ENCODE peak calls at places on chromosomes 4 and X, in ten cellular contexts. One of them, this sample, is unnamed.

GRCh38 chrX:98380556-98380955 is 1496.8 kb downstream of the RPA4 start:
- DNase-seq in tibial nerve: no peak
- DNase-seq in body of pancreas: no peak
- DNase-seq in heart left ventricle: no peak
- DNase-seq in upper lobe of left lung: no peak
- DNase-seq in endothelial cell of umbilical vein: no peak
- DNase-seq in right lobe of liver: no peak
- DNase-seq in breast epithelium: no peak
- DNase-seq in esophagus squamous epithelium: no peak
- DNase-seq in uterus: no peak
- DNase-seq in this sample: no peak

GRCh38 chr4:113013746-113014145 is 35.7 kb upstream of the ANK2 start:
- DNase-seq in tibial nerve: no peak
- DNase-seq in body of pancreas: no peak
- DNase-seq in heart left ventricle: no peak
- DNase-seq in upper lobe of left lung: no peak
- DNase-seq in endothelial cell of umbilical vein: no peak
- DNase-seq in right lobe of liver: no peak
- DNase-seq in breast epithelium: no peak
- DNase-seq in esophagus squamous epithelium: no peak
- DNase-seq in uterus: no peak
- DNase-seq in this sample: no peak

GRCh38 chr4:106773106-106773905 is 262.8 kb downstream of the DKK2 start:
- DNase-seq in tibial nerve: no peak
- DNase-seq in body of pancreas: no peak
- DNase-seq in heart left ventricle: no peak
- DNase-seq in upper lobe of left lung: no peak
- DNase-seq in endothelial cell of umbilical vein: no peak
- DNase-seq in right lobe of liver: no peak
- DNase-seq in breast epithelium: no peak
- DNase-seq in esophagus squamous epithelium: no peak
- DNase-seq in uterus: no peak
- DNase-seq in this sample: no peak

GRCh38 chr4:113499696-113500095 is 261.8 kb downstream of the CAMK2D start:
- DNase-seq in tibial nerve: no peak
- DNase-seq in body of pancreas: no peak
- DNase-seq in heart left ventricle: no peak
- DNase-seq in upper lobe of left lung: no peak
- DNase-seq in endothelial cell of umbilical vein: no peak
- DNase-seq in right lobe of liver: no peak
- DNase-seq in breast epithelium: no peak
- DNase-seq in esophagus squamous epithelium: no peak
- DNase-seq in uterus: no peak
- DNase-seq in this sample: no peak

GRCh38 chr4:165293927-165294649 is 33.4 kb upstream of the MSMO1 start:
- DNase-seq in tibial nerve: no peak
- DNase-seq in body of pancreas: no peak
- DNase-seq in heart left ventricle: no peak
- DNase-seq in upper lobe of left lung: no peak
- DNase-seq in endothelial cell of umbilical vein: no peak
- DNase-seq in right lobe of liver: no peak
- DNase-seq in breast epithelium: no peak
- DNase-seq in esophagus squamous epithelium: no peak
- DNase-seq in uterus: no peak
- DNase-seq in this sample: no peak

GRCh38 chr4:173509031-173510001 is 20.7 kb downstream of the HAND2 start:
- DNase-seq in tibial nerve: no peak
- DNase-seq in body of pancreas: no peak
- DNase-seq in heart left ventricle: peak
- DNase-seq in upper lobe of left lung: peak
- DNase-seq in endothelial cell of umbilical vein: no peak
- DNase-seq in right lobe of liver: no peak
- DNase-seq in breast epithelium: no peak
- DNase-seq in esophagus squamous epithelium: no peak
- DNase-seq in uterus: peak
- DNase-seq in this sample: no peak

GRCh38 chrX:118526149-118526548 is 30.5 kb downstream of the DOCK11 start:
- DNase-seq in tibial nerve: no peak
- DNase-seq in body of pancreas: no peak
- DNase-seq in heart left ventricle: no peak
- DNase-seq in upper lobe of left lung: no peak
- DNase-seq in endothelial cell of umbilical vein: no peak
- DNase-seq in right lobe of liver: no peak
- DNase-seq in breast epithelium: no peak
- DNase-seq in esophagus squamous epithelium: no peak
- DNase-seq in uterus: no peak
- DNase-seq in this sample: no peak

GRCh38 chrX:47093248-47093647 is 15.0 kb downstream of the RGN start:
- DNase-seq in tibial nerve: no peak
- DNase-seq in body of pancreas: no peak
- DNase-seq in heart left ventricle: no peak
- DNase-seq in upper lobe of left lung: no peak
- DNase-seq in endothelial cell of umbilical vein: peak
- DNase-seq in right lobe of liver: no peak
- DNase-seq in breast epithelium: no peak
- DNase-seq in esophagus squamous epithelium: no peak
- DNase-seq in uterus: no peak
- DNase-seq in this sample: no peak

GRCh38 chr4:99405433-99406115 is 29.6 kb downstream of the ADH7 start:
- DNase-seq in tibial nerve: peak
- DNase-seq in body of pancreas: peak
- DNase-seq in heart left ventricle: peak
- DNase-seq in upper lobe of left lung: no peak
- DNase-seq in endothelial cell of umbilical vein: peak
- DNase-seq in right lobe of liver: peak
- DNase-seq in breast epithelium: no peak
- DNase-seq in esophagus squamous epithelium: no peak
- DNase-seq in uterus: peak
- DNase-seq in this sample: peak

GRCh38 chrX:53714580-53715335 is 28.2 kb upstream of the HUWE1 start:
- DNase-seq in tibial nerve: no peak
- DNase-seq in body of pancreas: peak
- DNase-seq in heart left ventricle: no peak
- DNase-seq in upper lobe of left lung: no peak
- DNase-seq in endothelial cell of umbilical vein: peak
- DNase-seq in right lobe of liver: no peak
- DNase-seq in breast epithelium: peak
- DNase-seq in esophagus squamous epithelium: no peak
- DNase-seq in uterus: no peak
- DNase-seq in this sample: peak

GRCh38 chr4:185624248-185624568 is 88.9 kb upstream of the PDLIM3 start:
- DNase-seq in tibial nerve: no peak
- DNase-seq in body of pancreas: no peak
- DNase-seq in heart left ventricle: no peak
- DNase-seq in upper lobe of left lung: no peak
- DNase-seq in endothelial cell of umbilical vein: no peak
- DNase-seq in right lobe of liver: no peak
- DNase-seq in breast epithelium: no peak
- DNase-seq in esophagus squamous epithelium: no peak
- DNase-seq in uterus: no peak
- DNase-seq in this sample: no peak
- H3K4me3 ChIP-seq in tibial nerve: no peak
- H3K4me3 ChIP-seq in body of pancreas: no peak
- H3K4me3 ChIP-seq in heart left ventricle: no peak
- H3K4me3 ChIP-seq in upper lobe of left lung: no peak
- H3K4me3 ChIP-seq in endothelial cell of umbilical vein: no peak
- H3K4me3 ChIP-seq in right lobe of liver: no peak
- H3K4me3 ChIP-seq in breast epithelium: no peak
- H3K4me3 ChIP-seq in esophagus squamous epithelium: no peak
- H3K4me3 ChIP-seq in uterus: no peak
- H3K4me3 ChIP-seq in this sample: no peak

GRCh38 chr4:6643141-6643847 is 2.8 kb downstream of the MRFAP1 start:
- DNase-seq in tibial nerve: no peak
- DNase-seq in body of pancreas: no peak
- DNase-seq in heart left ventricle: no peak
- DNase-seq in upper lobe of left lung: no peak
- DNase-seq in endothelial cell of umbilical vein: no peak
- DNase-seq in right lobe of liver: no peak
- DNase-seq in breast epithelium: peak
- DNase-seq in esophagus squamous epithelium: no peak
- DNase-seq in uterus: no peak
- DNase-seq in this sample: no peak
- TF ChIP-seq POLR2A in tibial nerve: no peak
- TF ChIP-seq POLR2A in body of pancreas: no peak
- TF ChIP-seq POLR2A in heart left ventricle: no peak
- TF ChIP-seq POLR2A in upper lobe of left lung: no peak
- TF ChIP-seq POLR2A in endothelial cell of umbilical vein: no peak
- TF ChIP-seq POLR2A in right lobe of liver: no peak
- TF ChIP-seq POLR2A in breast epithelium: no peak
- TF ChIP-seq POLR2A in esophagus squamous epithelium: no peak
- TF ChIP-seq POLR2A in uterus: no peak
- TF ChIP-seq POLR2A in this sample: no peak

GRCh38 chr4:6918345-6918744 is 8.7 kb downstream of the TBC1D14 start:
- DNase-seq in tibial nerve: no peak
- DNase-seq in body of pancreas: no peak
- DNase-seq in heart left ventricle: no peak
- DNase-seq in upper lobe of left lung: no peak
- DNase-seq in endothelial cell of umbilical vein: peak
- DNase-seq in right lobe of liver: no peak
- DNase-seq in breast epithelium: no peak
- DNase-seq in esophagus squamous epithelium: no peak
- DNase-seq in uterus: no peak
- DNase-seq in this sample: no peak
- H3K27ac ChIP-seq in tibial nerve: peak
- H3K27ac ChIP-seq in body of pancreas: no peak
- H3K27ac ChIP-seq in heart left ventricle: peak
- H3K27ac ChIP-seq in upper lobe of left lung: peak
- H3K27ac ChIP-seq in endothelial cell of umbilical vein: no peak
- H3K27ac ChIP-seq in right lobe of liver: peak
- H3K27ac ChIP-seq in breast epithelium: peak
- H3K27ac ChIP-seq in esophagus squamous epithelium: peak
- H3K27ac ChIP-seq in uterus: no peak
- H3K27ac ChIP-seq in this sample: no peak

GRCh38 chrX:30308263-30309138 is 689 bp downstream of the NR0B1 start:
- DNase-seq in tibial nerve: no peak
- DNase-seq in body of pancreas: no peak
- DNase-seq in heart left ventricle: no peak
- DNase-seq in upper lobe of left lung: peak
- DNase-seq in endothelial cell of umbilical vein: peak
- DNase-seq in right lobe of liver: no peak
- DNase-seq in breast epithelium: no peak
- DNase-seq in esophagus squamous epithelium: no peak
- DNase-seq in uterus: no peak
- DNase-seq in this sample: no peak
- H3K4me3 ChIP-seq in tibial nerve: no peak
- H3K4me3 ChIP-seq in body of pancreas: no peak
- H3K4me3 ChIP-seq in heart left ventricle: no peak
- H3K4me3 ChIP-seq in upper lobe of left lung: no peak
- H3K4me3 ChIP-seq in endothelial cell of umbilical vein: no peak
- H3K4me3 ChIP-seq in right lobe of liver: no peak
- H3K4me3 ChIP-seq in breast epithelium: peak
- H3K4me3 ChIP-seq in esophagus squamous epithelium: no peak
- H3K4me3 ChIP-seq in uterus: no peak
- H3K4me3 ChIP-seq in this sample: no peak

GRCh38 chrX:10047631-10048030 is 80.5 kb downstream of the CLDN34 start:
- DNase-seq in tibial nerve: no peak
- DNase-seq in body of pancreas: no peak
- DNase-seq in heart left ventricle: no peak
- DNase-seq in upper lobe of left lung: no peak
- DNase-seq in endothelial cell of umbilical vein: peak
- DNase-seq in right lobe of liver: no peak
- DNase-seq in breast epithelium: no peak
- DNase-seq in esophagus squamous epithelium: no peak
- DNase-seq in uterus: no peak
- DNase-seq in this sample: no peak

GRCh38 chrX:10047133-10047532 is 80.0 kb downstream of the CLDN34 start:
- DNase-seq in tibial nerve: no peak
- DNase-seq in body of pancreas: no peak
- DNase-seq in heart left ventricle: peak
- DNase-seq in upper lobe of left lung: no peak
- DNase-seq in endothelial cell of umbilical vein: no peak
- DNase-seq in right lobe of liver: no peak
- DNase-seq in breast epithelium: no peak
- DNase-seq in esophagus squamous epithelium: no peak
- DNase-seq in uterus: no peak
- DNase-seq in this sample: no peak

GRCh38 chrX:10043386-10043785 is 76.2 kb downstream of the CLDN34 start:
- DNase-seq in tibial nerve: no peak
- DNase-seq in body of pancreas: no peak
- DNase-seq in heart left ventricle: no peak
- DNase-seq in upper lobe of left lung: no peak
- DNase-seq in endothelial cell of umbilical vein: no peak
- DNase-seq in right lobe of liver: no peak
- DNase-seq in breast epithelium: peak
- DNase-seq in esophagus squamous epithelium: no peak
- DNase-seq in uterus: no peak
- DNase-seq in this sample: no peak

GRCh38 chrX:10044021-10044420 is 76.9 kb downstream of the CLDN34 start:
- DNase-seq in tibial nerve: no peak
- DNase-seq in body of pancreas: no peak
- DNase-seq in heart left ventricle: no peak
- DNase-seq in upper lobe of left lung: no peak
- DNase-seq in endothelial cell of umbilical vein: no peak
- DNase-seq in right lobe of liver: no peak
- DNase-seq in breast epithelium: no peak
- DNase-seq in esophagus squamous epithelium: no peak
- DNase-seq in uterus: no peak
- DNase-seq in this sample: no peak

GRCh38 chrX:10045327-10046000 is 78.3 kb downstream of the CLDN34 start:
- DNase-seq in tibial nerve: no peak
- DNase-seq in body of pancreas: peak
- DNase-seq in heart left ventricle: peak
- DNase-seq in upper lobe of left lung: no peak
- DNase-seq in endothelial cell of umbilical vein: peak
- DNase-seq in right lobe of liver: no peak
- DNase-seq in breast epithelium: no peak
- DNase-seq in esophagus squamous epithelium: no peak
- DNase-seq in uterus: no peak
- DNase-seq in this sample: no peak
- TF ChIP-seq POLR2A in tibial nerve: no peak
- TF ChIP-seq POLR2A in body of pancreas: no peak
- TF ChIP-seq POLR2A in heart left ventricle: no peak
- TF ChIP-seq POLR2A in upper lobe of left lung: no peak
- TF ChIP-seq POLR2A in endothelial cell of umbilical vein: no peak
- TF ChIP-seq POLR2A in right lobe of liver: no peak
- TF ChIP-seq POLR2A in breast epithelium: no peak
- TF ChIP-seq POLR2A in esophagus squamous epithelium: no peak
- TF ChIP-seq POLR2A in uterus: no peak
- TF ChIP-seq POLR2A in this sample: no peak

DNA sequence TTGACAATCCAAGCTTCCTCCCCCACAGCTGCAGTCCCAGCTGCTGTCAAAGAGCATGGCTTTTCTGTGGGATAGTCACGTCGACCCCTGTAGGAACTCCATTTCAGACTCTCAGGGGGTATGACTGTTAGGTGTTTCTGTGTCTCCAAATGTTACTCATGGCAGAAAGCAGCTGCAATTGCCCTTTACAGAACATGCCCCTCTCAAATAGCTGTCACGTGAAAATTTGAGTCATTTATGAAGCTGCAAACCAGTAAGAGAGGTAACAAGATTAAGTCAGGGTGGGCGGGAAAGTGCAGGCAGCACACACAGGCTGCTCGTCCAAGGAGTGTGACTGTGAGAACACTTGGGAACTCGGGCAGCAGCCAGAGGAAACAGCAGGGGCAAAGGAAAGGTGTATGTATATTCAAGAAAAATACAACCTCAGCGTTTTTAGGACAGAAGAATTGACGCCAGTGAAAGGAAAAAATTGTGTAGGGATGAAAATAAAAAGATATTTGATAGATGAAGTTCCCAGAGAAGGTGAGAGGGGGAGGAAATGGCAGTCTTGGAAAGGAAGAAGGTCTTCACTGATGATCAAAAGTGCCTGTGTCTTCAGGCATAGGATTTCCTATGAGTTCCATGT is 66.5 kb upstream of the TMEM184C start:
- DNase-seq in tibial nerve: no peak
- DNase-seq in body of pancreas: no peak
- DNase-seq in heart left ventricle: no peak
- DNase-seq in upper lobe of left lung: no peak
- DNase-seq in endothelial cell of umbilical vein: peak
- DNase-seq in right lobe of liver: no peak
- DNase-seq in breast epithelium: no peak
- DNase-seq in esophagus squamous epithelium: no peak
- DNase-seq in uterus: no peak
- DNase-seq in this sample: peak
- H3K27ac ChIP-seq in tibial nerve: no peak
- H3K27ac ChIP-seq in body of pancreas: no peak
- H3K27ac ChIP-seq in heart left ventricle: no peak
- H3K27ac ChIP-seq in upper lobe of left lung: no peak
- H3K27ac ChIP-seq in endothelial cell of umbilical vein: no peak
- H3K27ac ChIP-seq in right lobe of liver: no peak
- H3K27ac ChIP-seq in breast epithelium: no peak
- H3K27ac ChIP-seq in esophagus squamous epithelium: no peak
- H3K27ac ChIP-seq in uterus: no peak
- H3K27ac ChIP-seq in this sample: no peak